ENCODE peak calls at places on chromosomes 3 and 15, in nine cellular contexts. X, V, Q, W, C, U, F, G and H are unnamed samples.

GRCh38 chr3:86229086-86229774 is 761.7 kb downstream of the VGLL3 start:
- DNase-seq in X (no peak), V (no peak), Q (no peak), W (peak), C (no peak), U (no peak), F (no peak), G (no peak), H (no peak)

GRCh38 chr3:184937611-184938010 is 125.6 kb downstream of the VPS8 start:
- DNase-seq in X (no peak), V (no peak), Q (no peak), W (peak), C (no peak), U (no peak), F (no peak), G (peak), H (peak)

GRCh38 chr3:71497367-71497925 is 86.1 kb downstream of the FOXP1 start:
- DNase-seq in X (no peak), V (no peak), Q (no peak), W (no peak), C (no peak), U (no peak), F (no peak), G (no peak), H (no peak)

GRCh38 chr3:34956511-34956910 is 682.8 kb upstream of the ARPP21 start:
- DNase-seq in X (no peak), V (no peak), Q (no peak), W (no peak), C (no peak), U (no peak), F (no peak), G (no peak), H (peak)

GRCh38 chr3:64489361-64490044 is 198.3 kb downstream of the ADAMTS9 start:
- DNase-seq in X (no peak), V (no peak), Q (no peak), W (no peak), C (no peak), U (peak), F (no peak), G (no peak), H (no peak)

GRCh38 chr3:122578110-122578740 is 775 bp downstream of the PARP15 start:
- DNase-seq in X (no peak), V (no peak), Q (no peak), W (peak), C (no peak), U (no peak), F (no peak), G (no peak), H (no peak)

GRCh38 chr3:131714585-131715220 is 211.9 kb upstream of the MRPL3 start:
- DNase-seq in X (no peak), V (no peak), Q (peak), W (no peak), C (no peak), U (no peak), F (no peak), G (no peak), H (no peak)

GRCh38 chr3:69934398-69934797 is 65.1 kb upstream of the SAMMSON start:
- DNase-seq in X (no peak), V (no peak), Q (no peak), W (no peak), C (no peak), U (no peak), F (no peak), G (no peak), H (no peak)

GRCh38 chr3:15636028-15636709 is 34.6 kb downstream of the BTD start:
- DNase-seq in X (peak), V (no peak), Q (no peak), W (no peak), C (no peak), U (no peak), F (peak), G (peak), H (peak)

GRCh38 chr3:45640091-45640507 is 45.5 kb downstream of the LIMD1 start:
- DNase-seq in X (no peak), V (no peak), Q (no peak), W (peak), C (no peak), U (no peak), F (no peak), G (peak), H (peak)

GRCh38 chr3:38348903-38349302 is 2.3 kb downstream of the XYLB start:
- DNase-seq in X (no peak), V (no peak), Q (no peak), W (no peak), C (no peak), U (no peak), F (no peak), G (peak), H (peak)

GRCh38 chr15:91916051-91916450 is 62.5 kb downstream of the SLCO3A1 start:
- DNase-seq in X (no peak), V (no peak), Q (no peak), W (no peak), C (no peak), U (no peak), F (no peak), G (no peak), H (no peak)

GRCh38 chr3:187291512-187292132 is at the start of gene MASP1:
- DNase-seq in X (no peak), V (no peak), Q (no peak), W (no peak), C (no peak), U (no peak), F (no peak), G (peak), H (no peak)

GRCh38 chr3:182708810-182709209 is 84.5 kb upstream of the ATP11B start:
- DNase-seq in X (no peak), V (peak), Q (no peak), W (no peak), C (no peak), U (no peak), F (no peak), G (no peak), H (no peak)

GRCh38 chr3:117219296-117219695 is 509.7 kb downstream of the TUSC7 start:
- DNase-seq in X (no peak), V (no peak), Q (no peak), W (no peak), C (no peak), U (no peak), F (no peak), G (no peak), H (no peak)

GRCh38 chr15:52642386-52643361 is 36.5 kb downstream of the ATOSA start:
- DNase-seq in X (no peak), V (no peak), Q (no peak), W (no peak), C (no peak), U (no peak), F (no peak), G (peak), H (no peak)

GRCh38 chr15:45307230-45307924 is 55.3 kb downstream of the SLC28A2 start:
- DNase-seq in X (no peak), V (peak), Q (peak), W (peak), C (no peak), U (peak), F (no peak), G (peak), H (peak)

GRCh38 chr3:65334045-65334665 is 646.4 kb upstream of the ADAMTS9 start:
- DNase-seq in X (no peak), V (peak), Q (no peak), W (peak), C (no peak), U (no peak), F (peak), G (peak), H (no peak)

GRCh38 chr3:123028233-123028828 is 768 bp upstream of the SEMA5B start:
- DNase-seq in X (peak), V (peak), Q (peak), W (peak), C (peak), U (peak), F (no peak), G (peak), H (peak)

GRCh38 chr3:14902719-14903118 is 44.7 kb upstream of the NR2C2 start:
- DNase-seq in X (no peak), V (no peak), Q (no peak), W (no peak), C (peak), U (no peak), F (no peak), G (no peak), H (no peak)

GRCh38 chr3:52407779-52408178 is 37.1 kb downstream of the SEMA3G start:
- DNase-seq in X (peak), V (no peak), Q (no peak), W (no peak), C (peak), U (no peak), F (no peak), G (no peak), H (no peak)

GRCh38 chr3:13092621-13093339 is 19.6 kb upstream of the IQSEC1 start:
- DNase-seq in X (no peak), V (no peak), Q (no peak), W (no peak), C (peak), U (no peak), F (no peak), G (no peak), H (no peak)

GRCh38 chr3:130341882-130342281 is 3.6 kb upstream of the COL6A5 start:
- DNase-seq in X (no peak), V (no peak), Q (no peak), W (no peak), C (no peak), U (no peak), F (no peak), G (no peak), H (no peak)

GRCh38 chr3:140914384-140914945 is 27.2 kb upstream of the SLC25A36 start:
- DNase-seq in X (no peak), V (no peak), Q (no peak), W (no peak), C (no peak), U (no peak), F (no peak), G (no peak), H (peak)

GRCh38 chr15:42011074-42011473 is 9.8 kb downstream of the PLA2G4E start:
- DNase-seq in X (no peak), V (no peak), Q (peak), W (no peak), C (no peak), U (no peak), F (no peak), G (no peak), H (no peak)

GRCh38 chr3:152051501-152052404 is 178.3 kb downstream of the SUCNR1 start:
- DNase-seq in X (no peak), V (peak), Q (no peak), W (peak), C (no peak), U (peak), F (no peak), G (no peak), H (no peak)

GRCh38 chr3:193490989-193491388 is 63.7 kb downstream of the ATP13A4 start:
- DNase-seq in X (no peak), V (no peak), Q (no peak), W (no peak), C (no peak), U (no peak), F (no peak), G (no peak), H (no peak)

GRCh38 chr3:113054552-113054951 is 63.8 kb downstream of the GTPBP8 start:
- DNase-seq in X (no peak), V (peak), Q (no peak), W (no peak), C (no peak), U (no peak), F (no peak), G (no peak), H (peak)

GRCh38 chr3:49867871-49868321 is 1.8 kb downstream of the CAMKV start:
- DNase-seq in X (no peak), V (peak), Q (peak), W (peak), C (no peak), U (no peak), F (no peak), G (peak), H (peak)

GRCh38 chr15:81105521-81105920 is 28.5 kb upstream of the CFAP161 start:
- DNase-seq in X (no peak), V (no peak), Q (no peak), W (no peak), C (no peak), U (no peak), F (no peak), G (peak), H (no peak)

GRCh38 chr3:34856577-34856976 is 782.7 kb upstream of the ARPP21 start:
- DNase-seq in X (no peak), V (no peak), Q (no peak), W (no peak), C (no peak), U (no peak), F (no peak), G (no peak), H (no peak)

GRCh38 chr3:118987466-118987865 is 47.2 kb downstream of the IGSF11 start:
- DNase-seq in X (no peak), V (no peak), Q (no peak), W (peak), C (peak), U (peak), F (no peak), G (no peak), H (no peak)

GRCh38 chr15:66702770-66703539 is 919 bp downstream of the SMAD6 start:
- DNase-seq in X (no peak), V (peak), Q (peak), W (no peak), C (peak), U (no peak), F (no peak), G (peak), H (peak)

GRCh38 chr3:126259411-126260391 is 79.3 kb upstream of the ALDH1L1 start:
- DNase-seq in X (no peak), V (peak), Q (peak), W (peak), C (peak), U (no peak), F (no peak), G (peak), H (peak)

GRCh38 chr3:46847744-46848143 is 15.5 kb downstream of the MYL3 start:
- DNase-seq in X (no peak), V (no peak), Q (no peak), W (no peak), C (no peak), U (no peak), F (no peak), G (no peak), H (no peak)